ENCODE peak calls at places on chromosome 16, in eight cellular contexts. G is mesendoderm, Y is stomach, E is OCI-LY7, T is A549, K is substantia nigra, S is fibroblast of lung, W is neural progenitor cell. J is an unnamed sample.

GRCh38 chr16:9060225-9060624 is 31.2 kb upstream of the HAPSTR1 start:
- DNase-seq in W (no peak), E (no peak), T (no peak), S (no peak), G (no peak), K (no peak), Y (no peak), J (no peak)

GRCh38 chr16:89547291-89547690 is 13.2 kb upstream of the RPL13 start:
- DNase-seq in S (no peak), K (no peak), T (no peak), G (no peak), Y (no peak), W (no peak), E (no peak), J (no peak)

GRCh38 chr16:22678311-22678710 is 135.7 kb upstream of the HS3ST2 start:
- DNase-seq in K (no peak), S (no peak), E (no peak), T (no peak), Y (no peak), W (no peak), G (no peak), J (no peak)

GRCh38 chr16:55058576-55058975 is 127.9 kb downstream of the IRX5 start:
- DNase-seq in W (no peak), Y (no peak), K (no peak), S (no peak), T (no peak), G (no peak), E (no peak), J (no peak)

GRCh38 chr16:57042157-57043111 is 49.9 kb upstream of the CPNE2 start:
- DNase-seq in W (no peak), S (peak), G (no peak), K (no peak), E (peak), Y (no peak), T (no peak), J (no peak)

GRCh38 chr16:17768257-17768656 is 297.5 kb upstream of the XYLT1 start:
- DNase-seq in G (peak), Y (no peak), S (peak), E (no peak), W (no peak), T (no peak), K (no peak), J (no peak)

GRCh38 chr16:81758376-81758775 is 20.7 kb upstream of the PLCG2 start:
- DNase-seq in G (no peak), T (peak), W (no peak), Y (no peak), S (peak), K (no peak), E (no peak), J (no peak)

GRCh38 chr16:67661101-67661661 is 421 bp downstream of the PARD6A start:
- DNase-seq in S (peak), Y (no peak), K (no peak), W (peak), T (peak), G (peak), E (no peak), J (no peak)

GRCh38 chr16:83969771-83970429 is 1.9 kb downstream of the NECAB2 start:
- DNase-seq in T (no peak), E (no peak), W (peak), Y (no peak), K (no peak), S (no peak), G (no peak), J (no peak)

GRCh38 chr16:83402969-83403368 is 404.8 kb upstream of the HSBP1 start:
- DNase-seq in S (peak), T (no peak), Y (no peak), K (no peak), W (no peak), E (no peak), G (peak), J (no peak)

GRCh38 chr16:89651584-89651983 is 5.9 kb downstream of the CHMP1A start:
- DNase-seq in Y (no peak), K (no peak), E (no peak), S (no peak), T (no peak), G (no peak), W (no peak), J (peak)

GRCh38 chr16:54921229-54921824 is 9.3 kb upstream of the IRX5 start:
- DNase-seq in W (no peak), T (no peak), Y (no peak), G (no peak), S (peak), K (no peak), E (no peak), J (no peak)

GRCh38 chr16:85562102-85562786 is 50.9 kb upstream of the GSE1 start:
- DNase-seq in E (no peak), G (peak), K (no peak), W (no peak), Y (no peak), T (no peak), S (no peak), J (no peak)

GRCh38 chr16:50684823-50685455 is 3.8 kb upstream of the SNX20 start:
- DNase-seq in W (no peak), T (no peak), S (no peak), E (no peak), G (no peak), K (no peak), Y (no peak), J (no peak)

GRCh38 chr16:86517033-86517432 is 6.7 kb downstream of the FOXF1 start:
- DNase-seq in T (no peak), S (no peak), W (no peak), K (no peak), E (no peak), G (no peak), Y (no peak), J (no peak)

GRCh38 chr16:84464116-84464515 is 40.3 kb downstream of the MEAK7 start:
- DNase-seq in K (no peak), T (no peak), S (no peak), Y (peak), E (no peak), G (no peak), W (no peak), J (no peak)

GRCh38 chr16:78926723-78927200 is 673.8 kb downstream of the MAF start:
- DNase-seq in S (no peak), Y (no peak), W (no peak), T (no peak), E (no peak), G (no peak), K (no peak), J (no peak)

GRCh38 chr16:88977028-88977844 is at the start of gene CBFA2T3:
- DNase-seq in S (no peak), W (no peak), K (peak), T (no peak), G (no peak), Y (peak), E (peak), J (no peak)

GRCh38 chr16:19130852-19131808 is 17.4 kb downstream of the ITPRIPL2 start:
- DNase-seq in W (no peak), G (peak), Y (no peak), T (peak), S (peak), K (no peak), E (peak), J (no peak)

GRCh38 chr16:15946257-15947044 is 3.0 kb upstream of the ABCC1 start:
- DNase-seq in G (no peak), W (no peak), E (no peak), T (peak), K (no peak), Y (no peak), S (peak), J (no peak)

GRCh38 chr16:5916711-5917191 is 819.2 kb upstream of the EEF2KMT start:
- DNase-seq in T (no peak), E (no peak), K (no peak), G (peak), Y (no peak), S (peak), W (peak), J (no peak)

GRCh38 chr16:57576429-57576870 is 34.0 kb downstream of the ADGRG5 start:
- DNase-seq in E (peak), W (peak), S (peak), T (peak), G (peak), Y (peak), K (peak), J (peak)

GRCh38 chr16:85015481-85016177 is 4.3 kb upstream of the ZDHHC7 start:
- DNase-seq in W (no peak), G (no peak), Y (no peak), E (no peak), K (no peak), S (no peak), T (no peak), J (no peak)

GRCh38 chr16:24988593-24989338 is 26.4 kb downstream of the ARHGAP17 start:
- DNase-seq in K (peak), T (peak), W (no peak), S (peak), Y (peak), E (peak), G (peak), J (no peak)

GRCh38 chr16:49889725-49890397 is 33.9 kb upstream of the ZNF423 start:
- DNase-seq in Y (no peak), E (no peak), W (no peak), K (no peak), T (no peak), S (no peak), G (peak), J (no peak)

GRCh38 chr16:89315791-89316581 is 98.5 kb downstream of the ZNF778 start:
- DNase-seq in G (no peak), T (peak), Y (peak), E (peak), K (no peak), W (no peak), S (peak), J (no peak)

GRCh38 chr16:55323637-55324490 is at the start of gene IRX6:
- DNase-seq in T (peak), W (peak), E (no peak), G (peak), Y (no peak), K (no peak), S (no peak), J (peak)

GRCh38 chr16:76910931-76911330 is 280.1 kb upstream of the MON1B start:
- DNase-seq in Y (no peak), G (no peak), W (no peak), T (peak), E (no peak), S (peak), K (no peak), J (no peak)

GRCh38 chr16:81929841-81930240 is 81.4 kb downstream of the SDR42E1 start:
- DNase-seq in W (no peak), T (no peak), E (no peak), Y (no peak), G (no peak), K (no peak), S (no peak), J (no peak)

GRCh38 chr16:7509919-7510705 is 177.5 kb downstream of the RBFOX1 start:
- DNase-seq in Y (no peak), E (no peak), S (no peak), K (no peak), W (no peak), T (no peak), G (no peak), J (peak)

GRCh38 chr16:88073201-88073721 is 122.0 kb downstream of the BANP start:
- DNase-seq in E (no peak), G (no peak), K (no peak), T (no peak), S (no peak), Y (no peak), W (no peak), J (no peak)

GRCh38 chr16:72050769-72051464 is 3.4 kb upstream of the HP start:
- DNase-seq in G (no peak), K (no peak), S (peak), Y (no peak), E (no peak), W (no peak), T (no peak), J (no peak)

GRCh38 chr16:89034573-89034961 is 57.6 kb upstream of the CBFA2T3 start:
- DNase-seq in G (no peak), K (no peak), W (no peak), E (no peak), S (no peak), T (no peak), Y (no peak), J (no peak)

GRCh38 chr16:16052916-16053315 is 103.5 kb downstream of the ABCC1 start:
- DNase-seq in S (peak), T (no peak), G (no peak), K (no peak), E (no peak), W (no peak), Y (no peak), J (no peak)

GRCh38 chr16:87740909-87741424 is 24.8 kb downstream of the KLHDC4 start:
- DNase-seq in G (no peak), K (peak), Y (no peak), E (no peak), T (no peak), S (peak), W (no peak), J (peak)

GRCh38 chr16:81466351-81466960 is 21.8 kb downstream of the CMIP start:
- DNase-seq in G (no peak), Y (no peak), T (no peak), K (no peak), W (peak), E (no peak), S (peak), J (no peak)

DNA sequence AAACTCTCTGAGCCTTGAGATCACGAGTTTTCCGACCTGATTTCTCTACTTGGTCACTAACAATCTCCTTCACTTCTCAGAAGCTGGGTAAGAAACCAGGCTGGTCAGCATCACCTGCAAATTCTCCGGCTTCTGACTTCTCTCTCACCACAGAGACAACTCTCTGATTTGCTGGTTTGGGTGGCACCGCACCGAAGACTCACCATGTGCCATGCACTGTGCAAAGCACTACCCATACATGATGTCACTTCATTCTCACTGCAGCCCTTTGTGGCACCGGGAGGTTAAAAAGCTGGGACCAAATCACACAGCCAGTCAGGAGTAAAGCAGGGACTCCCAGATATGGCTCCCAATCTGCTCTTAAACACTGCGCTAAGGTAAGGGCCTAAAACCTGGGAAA is 652 bp downstream of the VAC14 start:
- DNase-seq in T (no peak), G (no peak), E (peak), K (no peak), S (no peak), Y (no peak), W (no peak), J (no peak)
- H3K27ac ChIP-seq in T (peak), G (no peak), E (peak), K (no peak), S (peak), Y (peak), W (no peak), J (no peak)

DNA sequence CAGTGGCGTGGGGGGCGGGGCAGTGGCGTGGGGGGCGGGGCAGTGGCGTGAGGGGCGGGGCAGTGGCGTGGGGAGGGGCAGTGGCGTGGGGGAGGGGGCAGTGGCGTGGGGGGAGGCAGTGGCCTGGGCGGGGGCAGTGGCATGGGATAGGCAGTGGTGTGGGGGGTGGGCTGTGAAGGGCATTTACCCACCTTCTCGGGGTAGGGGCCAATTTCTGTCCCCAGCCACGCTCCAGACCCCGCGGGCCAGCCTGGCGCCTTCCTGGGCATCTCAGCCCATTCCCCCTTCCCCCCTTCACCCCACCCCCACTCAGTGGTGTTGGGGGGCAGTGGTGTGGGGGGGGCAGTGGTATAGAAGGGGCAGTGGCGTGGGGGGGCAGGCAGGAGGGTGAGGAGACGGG is 92.7 kb downstream of the LITAF start:
- DNase-seq in T (no peak), W (no peak), S (no peak), Y (no peak), K (no peak), E (no peak), G (no peak), J (no peak)
- H3K27ac ChIP-seq in T (peak), W (no peak), S (no peak), Y (no peak), K (no peak), E (peak), G (peak), J (no peak)

DNA sequence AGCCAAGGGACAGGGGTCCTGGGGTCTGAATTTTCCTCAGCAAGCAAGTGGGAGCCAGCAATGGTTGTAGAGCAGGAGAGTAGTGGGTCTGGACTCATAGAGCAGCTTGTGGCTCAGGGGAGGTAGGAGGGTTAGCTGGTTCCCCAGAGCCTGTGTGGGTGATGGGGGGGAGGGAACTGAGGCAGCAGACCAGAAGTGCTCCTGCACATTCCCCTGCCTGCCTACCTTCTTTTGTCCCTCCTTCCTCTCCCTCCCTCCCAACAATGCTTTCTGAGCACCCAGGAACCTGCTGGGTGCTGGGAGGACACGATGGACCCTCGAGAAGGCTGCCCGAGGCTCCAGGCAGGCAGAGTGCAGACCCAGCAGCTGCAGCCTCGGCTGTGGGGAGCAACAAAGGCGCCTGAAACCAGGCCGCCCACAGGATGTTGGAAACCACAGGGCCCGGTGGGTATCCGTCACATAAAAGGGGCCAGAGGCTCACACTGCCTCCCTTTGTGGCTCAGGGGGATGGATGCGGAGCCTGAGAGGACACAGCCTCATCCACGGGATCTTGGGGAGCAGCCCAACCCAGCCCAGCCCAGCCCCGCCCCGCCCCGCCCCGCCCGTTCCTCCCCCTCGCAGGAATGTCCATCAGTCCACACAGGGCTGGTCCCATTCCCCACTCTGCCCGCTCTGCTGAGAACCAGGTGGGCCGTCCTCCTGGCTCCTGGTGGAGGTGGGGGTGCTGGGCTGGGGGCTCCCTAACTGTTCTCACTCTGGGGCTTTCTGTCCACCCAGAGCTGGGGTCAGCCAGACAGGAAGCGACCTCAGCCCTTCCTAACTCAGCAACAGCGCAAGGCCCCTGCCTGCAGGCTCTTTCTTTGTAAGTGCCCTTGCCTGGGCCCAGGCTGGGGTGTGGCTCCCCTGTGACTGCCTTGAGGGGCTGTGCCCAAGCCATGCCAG is 1.7 kb upstream of the NLRC3 start:
- DNase-seq in W (no peak), K (no peak), E (peak), T (no peak), S (peak), G (peak), Y (peak), J (no peak)
- H3K27ac ChIP-seq in W (no peak), K (no peak), E (peak), T (no peak), S (no peak), G (no peak), Y (peak), J (no peak)

GRCh38 chr16:75732871-75733270 is 6.6 kb upstream of the CPHXL start:
- DNase-seq in S (no peak), Y (no peak), T (no peak), G (no peak), E (no peak), W (no peak), K (no peak), J (no peak)

GRCh38 chr16:75733305-75734141 is 7.2 kb upstream of the CPHXL start:
- DNase-seq in S (peak), E (no peak), G (peak), Y (no peak), K (peak), T (no peak), W (peak), J (no peak)
- H3K27ac ChIP-seq in S (no peak), E (no peak), G (no peak), Y (peak), K (no peak), T (no peak), W (peak), J (peak)

J was measured in caudate nucleus.